ENCODE peak calls at places on chromosome 14, in six cellular contexts. I is bronchial epithelial cell, C is pancreas, B is GM23338, O is cardiac muscle cell, R is astrocyte. E is an unnamed sample. For H3K36me3, the result is how much of the 10 kb centered on the place peaks cover.

GRCh38 chr14:23398348-23398747 is 9.7 kb downstream of the MYH6 start:
- DNase-seq in B (no peak), C (no peak), R (no peak), O (no peak), I (no peak), E (no peak)

GRCh38 chr14:71380271-71380670 is 473.0 kb downstream of the PCNX1 start:
- DNase-seq in I (peak), O (peak), C (no peak), R (peak), B (peak), E (no peak)

GRCh38 chr14:81062816-81063215 is 107.4 kb downstream of the TSHR start:
- DNase-seq in B (peak), R (no peak), C (no peak), O (no peak), I (no peak), E (peak)

GRCh38 chr14:34297786-34298520 is 164.1 kb downstream of the SPTSSA start:
- DNase-seq in C (no peak), O (no peak), I (peak), R (no peak), B (no peak), E (no peak)

GRCh38 chr14:50101417-50101816 is 15.0 kb downstream of the VCPKMT start:
- DNase-seq in C (no peak), I (no peak), O (no peak), B (no peak), R (no peak), E (no peak)

GRCh38 chr14:37230551-37231194 is 32.9 kb downstream of the MIPOL1 start:
- DNase-seq in O (peak), I (peak), R (peak), C (no peak), B (peak), E (no peak)

GRCh38 chr14:61334197-61334701 is 12.9 kb downstream of the PRKCH start:
- DNase-seq in I (no peak), R (no peak), B (peak), C (no peak), O (no peak), E (no peak)

GRCh38 chr14:103700753-103701490 is 14.3 kb downstream of the XRCC3 start:
- DNase-seq in I (no peak), C (no peak), B (no peak), O (no peak), R (no peak), E (no peak)

GRCh38 chr14:90660865-90661570 is 155.2 kb downstream of the TTC7B start:
- DNase-seq in O (no peak), I (no peak), R (no peak), C (no peak), B (peak), E (no peak)

GRCh38 chr14:64880382-64881121 is 845 bp upstream of the SPTB start:
- DNase-seq in B (peak), O (peak), R (no peak), I (no peak), C (peak), E (peak)

GRCh38 chr14:22653012-22653621 is 9.0 kb upstream of the OR6J1 start:
- DNase-seq in O (peak), C (peak), B (peak), I (peak), R (peak), E (no peak)

GRCh38 chr14:63076476-63076875 is 31.2 kb upstream of the KCNH5 start:
- DNase-seq in C (no peak), B (no peak), O (no peak), I (peak), R (no peak), E (no peak)

GRCh38 chr14:90425480-90425879 is 28.7 kb downstream of the CALM1 start:
- DNase-seq in I (no peak), C (no peak), B (no peak), R (no peak), O (no peak), E (no peak)

GRCh38 chr14:71591929-71592328 is 340.3 kb upstream of the RGS6 start:
- DNase-seq in C (no peak), I (peak), O (peak), R (peak), B (no peak), E (no peak)

GRCh38 chr14:50600849-50601248 is 40.9 kb downstream of the ATL1 start:
- DNase-seq in R (peak), O (peak), C (peak), I (no peak), B (peak), E (no peak)

GRCh38 chr14:52307376-52307775 is 6.7 kb upstream of the PTGER2 start:
- DNase-seq in O (no peak), R (no peak), B (no peak), I (no peak), C (no peak), E (no peak)

GRCh38 chr14:65403231-65403630 is 9.3 kb upstream of the FUT8 start:
- DNase-seq in O (peak), C (no peak), R (peak), I (peak), B (no peak), E (no peak)

GRCh38 chr14:67352055-67352454 is 7.5 kb downstream of the ATP6V1D start:
- DNase-seq in C (no peak), B (no peak), R (no peak), O (no peak), I (no peak), E (no peak)

DNA sequence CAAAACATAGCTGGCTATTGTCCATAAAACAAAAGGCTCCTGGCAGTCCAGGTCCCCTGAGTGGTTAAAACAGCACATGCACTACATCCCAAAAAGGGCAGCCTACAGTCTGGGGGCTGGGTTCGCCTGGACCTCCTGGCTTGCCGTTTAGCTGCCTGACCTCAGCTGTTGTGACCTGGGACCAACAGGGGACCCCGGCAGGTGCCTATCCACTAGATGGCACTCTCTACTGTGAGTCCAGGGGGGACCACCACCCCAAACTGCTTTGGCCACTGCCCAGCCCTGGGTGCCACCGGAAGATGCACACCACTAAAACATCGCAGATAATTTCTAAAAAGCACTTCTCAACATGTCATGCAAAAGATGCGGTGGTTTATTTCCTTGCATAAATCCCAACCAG is 2.9 kb upstream of the RTL1 start:
- DNase-seq in C (no peak), R (no peak), I (no peak), O (no peak), B (peak), E (no peak)
- TF ChIP-seq CTCF in C (no peak), R (no peak), I (peak), O (peak), B (peak), E (peak)

GRCh38 chr14:68779761-68780323 is 13.0 kb downstream of the ZFP36L1 start:
- DNase-seq in R (peak), I (no peak), B (no peak), O (peak), C (no peak), E (no peak)
- H3K4me3 ChIP-seq in R (peak), I (no peak), B (no peak), O (no peak), C (no peak), E (no peak)

GRCh38 chr14:105015242-105015641 is 5.6 kb downstream of the CDCA4 start:
- DNase-seq in C (no peak), B (no peak), O (no peak), R (no peak), I (no peak), E (no peak)

GRCh38 chr14:105015905-105016304 is 5.0 kb downstream of the CDCA4 start:
- DNase-seq in B (no peak), O (no peak), I (no peak), R (no peak), C (no peak), E (no peak)

GRCh38 chr14:105014032-105014431 is 6.9 kb downstream of the CDCA4 start:
- DNase-seq in O (no peak), B (no peak), R (no peak), I (no peak), C (no peak), E (no peak)

GRCh38 chr14:105013150-105013787 is 7.6 kb downstream of the CDCA4 start:
- DNase-seq in I (peak), C (no peak), O (no peak), B (no peak), R (no peak), E (no peak)

GRCh38 chr14:105014631-105015030 is 6.3 kb downstream of the CDCA4 start:
- DNase-seq in B (no peak), C (no peak), O (no peak), I (no peak), R (no peak), E (no peak)
- H3K36me3 ChIP-seq in B (under half), C (under half), O (under half), I (under half), R (under half), E (under half)

DNA sequence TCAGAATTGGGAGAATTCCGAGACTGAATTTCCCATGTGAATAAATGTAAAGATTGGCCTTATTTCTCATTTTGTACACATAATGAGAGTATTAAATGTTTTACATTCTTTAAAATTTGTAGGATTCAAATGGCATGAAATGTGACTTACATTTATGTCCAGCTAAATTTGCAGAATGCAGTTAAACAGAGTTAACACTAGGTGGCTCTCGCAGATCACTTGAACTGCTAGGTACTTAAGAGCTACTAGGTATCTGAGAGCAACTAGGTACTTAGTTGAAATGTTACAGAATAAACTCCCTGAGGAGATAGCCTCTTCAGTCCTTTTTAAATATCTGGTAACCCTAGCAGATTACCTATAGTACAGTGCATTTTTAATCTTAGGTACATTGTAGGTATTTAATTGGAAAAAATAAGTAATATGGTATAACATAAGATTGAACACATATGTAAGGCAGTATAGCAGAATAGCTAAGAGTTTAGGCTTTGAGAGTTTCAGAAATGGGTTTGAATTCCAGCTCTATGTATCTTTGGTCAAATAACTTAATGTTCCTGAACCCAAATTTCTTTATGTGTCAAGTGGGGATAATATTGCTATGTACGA is 73.8 kb downstream of the KIAA0586 start:
- DNase-seq in B (peak), R (peak), C (no peak), O (peak), I (peak), E (peak)
- TF ChIP-seq CTCF in B (peak), R (peak), C (peak), O (peak), I (peak), E (peak)

GRCh38 chr14:99451234-99451633 is 29.4 kb downstream of the SETD3 start:
- DNase-seq in O (no peak), R (no peak), B (no peak), I (no peak), C (no peak), E (no peak)
- H3K4me3 ChIP-seq in O (no peak), R (no peak), B (no peak), I (no peak), C (no peak), E (no peak)